ENCODE peak calls at places on chromosomes 4 and X, in five cellular contexts. O, T, U, Z and D are unnamed samples.

GRCh38 chr4:110290511-110290910 is 92.1 kb upstream of the ELOVL6 start:
- DNase-seq in O (no peak), T (no peak), Z (no peak), U (no peak), D (no peak)

GRCh38 chrX:154490021-154490413 is 412 bp downstream of the SLC10A3 start:
- DNase-seq in U (no peak), T (peak; percentile 19), O (peak; percentile 66), Z (peak; percentile 35), D (no peak)

GRCh38 chr4:127140306-127140705 is 492.5 kb upstream of the INTU start:
- DNase-seq in T (no peak), O (no peak), Z (no peak), U (no peak), D (no peak)

GRCh38 chr4:113355550-113356371 is 306.3 kb downstream of the ANK2 start:
- DNase-seq in U (peak; percentile 31), T (no peak), Z (no peak), O (no peak), D (peak; percentile 62)

GRCh38 chr4:836003-836511 is 10.1 kb upstream of the CPLX1 start:
- DNase-seq in U (no peak), Z (no peak), O (no peak), T (no peak), D (no peak)

GRCh38 chr4:187767687-187768086 is 227.9 kb upstream of the ZFP42 start:
- DNase-seq in T (no peak), U (no peak), O (no peak), Z (no peak), D (no peak)

GRCh38 chr4:82431026-82431745 is 796 bp downstream of the ENOPH1 start:
- DNase-seq in Z (peak; percentile 58), O (no peak), T (peak; percentile 26), U (peak; percentile 19), D (no peak)

GRCh38 chr4:24856586-24856985 is 56.3 kb downstream of the CCDC149 start:
- DNase-seq in O (no peak), T (no peak), Z (no peak), U (no peak), D (no peak)

GRCh38 chrX:43450355-43450754 is 205.7 kb upstream of the MAOA start:
- DNase-seq in U (no peak), Z (no peak), O (no peak), T (no peak), D (no peak)

GRCh38 chr4:123787710-123788109 is 391.1 kb downstream of the SPRY1 start:
- DNase-seq in O (no peak), T (no peak), Z (no peak), U (no peak), D (no peak)

GRCh38 chrX:63400340-63400739 is 49.2 kb upstream of the SPIN4 start:
- DNase-seq in Z (no peak), U (no peak), O (no peak), T (no peak), D (no peak)

GRCh38 chr4:124234771-124235170 is 477.8 kb downstream of the ANKRD50 start:
- DNase-seq in O (no peak), T (no peak), U (no peak), Z (no peak), D (no peak)

GRCh38 chr4:185128272-185129119 is 14.6 kb upstream of the SLC25A4 start:
- DNase-seq in Z (peak; percentile 32), O (no peak), U (no peak), T (no peak), D (peak; percentile 17)